ENCODE peak calls at places on chromosomes 5 and 9, in seven cellular contexts. D, Y, S, F, Q, J and T are unnamed samples.

GRCh38 chr5:143828710-143829109 is 16.7 kb downstream of the HMHB1 start:
- DNase-seq in F (no peak), D (peak; percentile 4), S (no peak), Y (no peak), J (no peak), Q (no peak), T (no peak)

GRCh38 chr9:17082343-17082742 is 52.5 kb upstream of the CNTLN start:
- DNase-seq in Q (peak; percentile 54), D (no peak), Y (no peak), F (peak; percentile 51), J (no peak), S (no peak), T (no peak)

GRCh38 chr9:124011460-124012301 is at the start of gene LHX2:
- DNase-seq in Q (peak; percentile 9), F (peak; percentile 79), S (peak; percentile 87), D (peak; percentile 70), J (peak; percentile 89), Y (no peak), T (peak; percentile 82)

GRCh38 chr9:123225995-123226394 is 42.4 kb downstream of the STRBP start:
- DNase-seq in Y (no peak), S (no peak), Q (no peak), D (no peak), J (no peak), F (peak; percentile 18), T (no peak)

GRCh38 chr5:180802325-180803180 is at the start of gene MGAT1:
- DNase-seq in S (peak; percentile 82), F (peak; percentile 96), D (peak; percentile 85), J (peak; percentile 83), Y (peak; percentile 86), Q (peak; percentile 71), T (peak; percentile 97)

GRCh38 chr9:2622361-2623045 is 916 bp downstream of the VLDLR start:
- DNase-seq in Y (no peak), F (peak; percentile 64), Q (no peak), J (no peak), S (no peak), D (peak; percentile 41), T (peak; percentile 55)

GRCh38 chr5:136174021-136174659 is 18.8 kb downstream of the SMIM32 start:
- DNase-seq in J (no peak), Y (no peak), Q (peak; percentile 53), D (no peak), S (no peak), F (peak; percentile 70), T (peak; percentile 43)

GRCh38 chr5:73822989-73823339 is 197.0 kb downstream of the ARHGEF28 start:
- DNase-seq in F (peak; percentile 28), D (no peak), S (no peak), Q (no peak), J (no peak), Y (peak; percentile 21), T (no peak)

GRCh38 chr9:99977042-99977792 is 70.8 kb downstream of the STX17 start:
- DNase-seq in Q (no peak), Y (no peak), S (no peak), D (no peak), J (no peak), F (no peak), T (no peak)

GRCh38 chr5:178350361-178351220 is 118.0 kb upstream of the PHYKPL start:
- DNase-seq in Q (no peak), F (no peak), Y (no peak), D (no peak), J (no peak), S (no peak), T (no peak)

GRCh38 chr9:20319241-20319640 is 303.1 kb downstream of the MLLT3 start:
- DNase-seq in J (no peak), D (no peak), Y (no peak), F (no peak), Q (no peak), S (no peak), T (no peak)

GRCh38 chr5:141412853-141413539 is at the start of gene PCDHGA10:
- DNase-seq in D (peak; percentile 75), J (no peak), S (no peak), F (peak; percentile 87), Q (peak; percentile 66), Y (peak; percentile 55), T (peak; percentile 82)

GRCh38 chr9:86275962-86276361 is 6.4 kb downstream of the ISCA1 start:
- DNase-seq in Y (no peak), J (no peak), S (no peak), F (peak; percentile 26), D (no peak), Q (no peak), T (no peak)
- TF ChIP-seq CTCF in Y (no peak), J (no peak), S (peak; percentile 20), F (no peak), D (peak; percentile 37), Q (peak; percentile 54), T (peak; percentile 22)

GRCh38 chr5:10457682-10458574 is 16.2 kb downstream of the ROPN1L start:
- DNase-seq in J (no peak), S (no peak), Y (peak; percentile 44), Q (no peak), F (no peak), D (no peak), T (no peak)

GRCh38 chr5:10454591-10455272 is 13.1 kb downstream of the ROPN1L start:
- DNase-seq in F (peak; percentile 59), J (no peak), D (no peak), Q (peak; percentile 60), S (no peak), Y (no peak), T (no peak)

GRCh38 chr5:10459080-10460055 is 17.7 kb downstream of the ROPN1L start:
- DNase-seq in Y (no peak), Q (no peak), J (no peak), S (no peak), D (no peak), F (no peak), T (no peak)

GRCh38 chr5:10455273-10455670 is 13.6 kb downstream of the ROPN1L start:
- DNase-seq in F (no peak), S (no peak), D (no peak), Y (no peak), Q (no peak), J (no peak), T (no peak)

DNA sequence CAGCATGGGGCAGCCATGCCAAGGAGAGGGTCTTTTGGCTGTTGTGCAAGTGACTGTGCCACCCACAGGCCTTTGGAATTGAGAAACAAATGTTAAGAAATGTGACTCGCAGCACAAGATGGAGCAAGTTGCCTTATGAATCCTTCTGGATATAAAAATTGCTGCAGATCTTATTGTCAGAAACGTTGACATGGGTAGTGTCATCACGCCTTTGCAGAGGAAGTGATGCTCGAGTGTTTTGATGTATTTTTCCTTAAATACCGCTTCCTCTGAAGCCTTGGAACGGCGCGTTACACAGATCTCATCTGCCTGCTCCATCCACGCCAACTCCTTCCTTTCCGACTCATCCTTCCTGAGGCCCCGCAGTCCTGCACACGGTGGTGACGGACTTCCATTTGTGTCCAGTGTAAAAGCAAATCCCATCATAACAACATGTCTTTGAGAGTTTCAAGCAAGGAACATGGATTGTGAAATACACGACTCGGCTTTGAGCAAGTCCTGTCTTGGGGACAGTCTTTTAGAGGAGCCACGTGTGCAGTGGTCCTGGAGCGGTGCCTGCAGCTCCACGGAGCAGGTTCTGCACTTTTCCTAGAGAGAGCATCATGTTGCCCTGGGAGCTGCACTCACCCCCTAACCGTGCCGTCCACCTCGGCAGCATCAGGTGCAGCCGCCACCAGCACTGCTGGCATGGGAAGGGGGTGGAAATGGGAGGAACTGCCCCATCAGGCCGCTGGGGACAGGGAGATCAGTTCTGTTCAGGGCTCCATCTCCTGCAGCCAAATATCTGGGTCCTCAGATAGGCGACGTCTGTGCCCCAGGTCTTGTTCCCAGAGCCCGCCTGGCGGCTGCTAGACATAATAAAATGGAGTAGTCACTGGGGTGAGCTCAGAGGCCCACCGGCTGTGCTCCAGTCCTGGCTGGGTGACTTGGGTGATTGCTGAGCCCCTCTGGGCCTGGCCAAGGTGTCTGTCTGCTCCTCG is 15.2 kb downstream of the ROPN1L start:
- DNase-seq in F (peak; percentile 67), Q (no peak), D (no peak), S (no peak), J (no peak), Y (no peak), T (no peak)
- TF ChIP-seq CTCF in F (no peak), Q (no peak), D (no peak), S (no peak), J (no peak), Y (no peak), T (no peak)

GRCh38 chr5:75331095-75332090 is 5.6 kb upstream of the HMGCR start:
- DNase-seq in D (no peak), S (no peak), J (no peak), F (no peak), Q (no peak), Y (no peak), T (no peak)
- TF ChIP-seq CTCF in D (no peak), S (no peak), J (peak; percentile 30), F (no peak), Q (peak; percentile 33), Y (no peak), T (no peak)

GRCh38 chr5:13248236-13248635 is 696.3 kb downstream of the DNAH5 start:
- DNase-seq in F (no peak), D (no peak), S (no peak), Q (no peak), J (no peak), Y (no peak), T (no peak)

GRCh38 chr5:13252701-13253100 is 691.8 kb downstream of the DNAH5 start:
- DNase-seq in S (no peak), Y (no peak), J (no peak), F (no peak), D (no peak), Q (no peak), T (no peak)

GRCh38 chr5:13249854-13250253 is 694.6 kb downstream of the DNAH5 start:
- DNase-seq in D (no peak), F (no peak), Y (no peak), J (no peak), Q (no peak), S (no peak), T (no peak)

GRCh38 chr5:13251623-13252367 is 692.7 kb downstream of the DNAH5 start:
- DNase-seq in D (no peak), F (no peak), J (no peak), S (no peak), Y (no peak), Q (no peak), T (no peak)

DNA sequence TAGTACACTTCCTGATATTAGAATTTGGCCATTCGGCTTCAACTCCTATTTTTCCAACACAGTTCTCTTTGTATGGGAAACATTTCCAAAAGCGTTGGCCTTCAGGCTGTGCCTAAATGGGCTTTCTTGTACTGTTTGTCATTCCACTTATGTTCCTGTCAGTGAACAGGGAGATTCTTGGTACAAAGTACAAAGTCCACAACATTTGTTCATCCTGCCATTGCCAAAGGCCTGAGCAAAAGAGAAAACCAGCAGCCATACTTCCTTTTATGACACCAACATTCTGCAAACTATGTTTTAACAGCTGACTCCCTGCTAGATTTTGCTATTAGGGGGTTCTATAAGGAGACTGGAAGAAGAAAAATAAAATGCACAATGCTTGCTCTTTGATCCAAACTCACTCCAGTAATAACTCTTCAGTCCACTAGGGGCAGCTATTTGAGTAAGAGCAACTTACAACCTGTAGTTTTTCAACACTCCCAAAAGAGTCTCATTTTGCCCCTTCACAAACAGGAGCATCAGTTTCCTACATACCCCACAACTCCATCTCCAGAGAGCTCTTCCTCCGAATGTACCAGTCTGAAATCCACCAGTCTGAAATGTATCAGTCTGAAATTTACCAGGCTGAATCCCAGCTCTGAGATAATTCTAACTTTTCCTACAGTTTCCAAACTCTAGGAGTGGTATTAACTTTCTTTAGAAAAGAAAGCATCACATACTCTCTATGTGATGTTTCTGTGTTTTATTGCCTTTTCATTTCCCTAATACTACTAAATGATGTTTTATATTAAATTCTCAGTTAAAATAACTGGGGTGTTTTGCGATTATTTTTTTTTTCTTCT is 693.8 kb downstream of the DNAH5 start:
- DNase-seq in S (no peak), F (no peak), Q (no peak), D (no peak), J (no peak), Y (no peak), T (peak; percentile 8)
- TF ChIP-seq CTCF in S (peak; percentile 27), F (peak; percentile 28), Q (peak; percentile 50), D (peak; percentile 36), J (peak; percentile 70), Y (no peak), T (peak; percentile 30)

GRCh38 chr5:173395257-173395932 is 67.2 kb upstream of the STC2 start:
- DNase-seq in J (no peak), D (no peak), Y (no peak), Q (peak; percentile 85), S (no peak), F (peak; percentile 89), T (no peak)
- TF ChIP-seq CTCF in J (no peak), D (no peak), Y (no peak), Q (peak; percentile 85), S (no peak), F (peak; percentile 60), T (no peak)